ENCODE peak calls at places on chromosomes 6 and 20, in six cellular contexts. One of them, this sample, is unnamed. For H3K9me3, the result is how much of the 10 kb centered on the place peaks cover.

GRCh38 chr20:2151805-2152727 is 50.4 kb downstream of the STK35 start:
- DNase-seq in mammary epithelial cell: peak
- DNase-seq in neural progenitor cell: no peak
- DNase-seq in fibroblast of lung: peak
- DNase-seq in H9: no peak
- DNase-seq in stomach: peak
- DNase-seq in this sample: no peak

GRCh38 chr6:41422156-41422555 is 86.7 kb downstream of the NCR2 start:
- DNase-seq in H9: no peak
- DNase-seq in neural progenitor cell: no peak
- DNase-seq in stomach: no peak
- DNase-seq in fibroblast of lung: no peak
- DNase-seq in mammary epithelial cell: no peak
- DNase-seq in this sample: no peak

GRCh38 chr6:156587751-156588301 is 189.4 kb upstream of the ARID1B start:
- DNase-seq in mammary epithelial cell: peak
- DNase-seq in H9: no peak
- DNase-seq in neural progenitor cell: no peak
- DNase-seq in stomach: no peak
- DNase-seq in fibroblast of lung: no peak
- DNase-seq in this sample: no peak

GRCh38 chr6:160321729-160322505 is 26.3 kb upstream of the SLC22A3 start:
- DNase-seq in mammary epithelial cell: no peak
- DNase-seq in neural progenitor cell: no peak
- DNase-seq in H9: no peak
- DNase-seq in stomach: no peak
- DNase-seq in fibroblast of lung: no peak
- DNase-seq in this sample: no peak

GRCh38 chr6:85764844-85765243 is 122.2 kb upstream of the SYNCRIP start:
- DNase-seq in fibroblast of lung: peak
- DNase-seq in stomach: no peak
- DNase-seq in mammary epithelial cell: no peak
- DNase-seq in neural progenitor cell: no peak
- DNase-seq in H9: no peak
- DNase-seq in this sample: no peak

GRCh38 chr6:55776131-55776530 is 99.3 kb downstream of the BMP5 start:
- DNase-seq in stomach: no peak
- DNase-seq in mammary epithelial cell: no peak
- DNase-seq in fibroblast of lung: peak
- DNase-seq in neural progenitor cell: no peak
- DNase-seq in H9: no peak
- DNase-seq in this sample: no peak

GRCh38 chr20:22684763-22685443 is 100.5 kb upstream of the FOXA2 start:
- DNase-seq in neural progenitor cell: no peak
- DNase-seq in mammary epithelial cell: no peak
- DNase-seq in stomach: no peak
- DNase-seq in fibroblast of lung: no peak
- DNase-seq in H9: no peak
- DNase-seq in this sample: no peak

GRCh38 chr6:31597006-31597405 is 4.2 kb upstream of the NCR3 start:
- DNase-seq in mammary epithelial cell: no peak
- DNase-seq in fibroblast of lung: peak
- DNase-seq in neural progenitor cell: peak
- DNase-seq in H9: no peak
- DNase-seq in stomach: no peak
- DNase-seq in this sample: no peak

GRCh38 chr6:5674723-5675122 is 332.0 kb downstream of the NRN1 start:
- DNase-seq in mammary epithelial cell: no peak
- DNase-seq in H9: no peak
- DNase-seq in neural progenitor cell: no peak
- DNase-seq in stomach: no peak
- DNase-seq in fibroblast of lung: no peak
- DNase-seq in this sample: no peak

GRCh38 chr20:831956-832355 is 1.6 kb upstream of the FAM110A start:
- DNase-seq in fibroblast of lung: no peak
- DNase-seq in stomach: no peak
- DNase-seq in H9: no peak
- DNase-seq in mammary epithelial cell: no peak
- DNase-seq in neural progenitor cell: no peak
- DNase-seq in this sample: no peak

GRCh38 chr6:170038717-170039116 is 252.2 kb downstream of the DLL1 start:
- DNase-seq in stomach: no peak
- DNase-seq in H9: no peak
- DNase-seq in mammary epithelial cell: no peak
- DNase-seq in neural progenitor cell: no peak
- DNase-seq in fibroblast of lung: no peak
- DNase-seq in this sample: no peak

GRCh38 chr6:170036916-170037315 is 254.0 kb downstream of the DLL1 start:
- DNase-seq in fibroblast of lung: no peak
- DNase-seq in mammary epithelial cell: no peak
- DNase-seq in neural progenitor cell: no peak
- DNase-seq in H9: no peak
- DNase-seq in stomach: peak
- DNase-seq in this sample: no peak

GRCh38 chr6:170039156-170040114 is 251.4 kb downstream of the DLL1 start:
- DNase-seq in H9: no peak
- DNase-seq in mammary epithelial cell: no peak
- DNase-seq in stomach: no peak
- DNase-seq in fibroblast of lung: no peak
- DNase-seq in neural progenitor cell: no peak
- DNase-seq in this sample: no peak

GRCh38 chr6:170037541-170038250 is 253.2 kb downstream of the DLL1 start:
- DNase-seq in fibroblast of lung: no peak
- DNase-seq in neural progenitor cell: no peak
- DNase-seq in H9: no peak
- DNase-seq in mammary epithelial cell: peak
- DNase-seq in stomach: peak
- DNase-seq in this sample: no peak

GRCh38 chr6:170038251-170038650 is 252.6 kb downstream of the DLL1 start:
- DNase-seq in stomach: peak
- DNase-seq in neural progenitor cell: no peak
- DNase-seq in H9: peak
- DNase-seq in mammary epithelial cell: no peak
- DNase-seq in fibroblast of lung: no peak
- DNase-seq in this sample: no peak
- H3K9me3 ChIP-seq in stomach: under half
- H3K9me3 ChIP-seq in neural progenitor cell: under half
- H3K9me3 ChIP-seq in H9: under half
- H3K9me3 ChIP-seq in mammary epithelial cell: under half
- H3K9me3 ChIP-seq in fibroblast of lung: under half
- H3K9me3 ChIP-seq in this sample: under half

GRCh38 chr20:41598719-41599118 is 19.5 kb downstream of the CHD6 start:
- DNase-seq in H9: no peak
- DNase-seq in neural progenitor cell: no peak
- DNase-seq in fibroblast of lung: no peak
- DNase-seq in mammary epithelial cell: no peak
- DNase-seq in stomach: no peak
- DNase-seq in this sample: no peak
- H3K9me3 ChIP-seq in H9: under half
- H3K9me3 ChIP-seq in neural progenitor cell: under half
- H3K9me3 ChIP-seq in fibroblast of lung: under half
- H3K9me3 ChIP-seq in mammary epithelial cell: under half
- H3K9me3 ChIP-seq in stomach: under half
- H3K9me3 ChIP-seq in this sample: under half

GRCh38 chr6:137104926-137105325 is 60.2 kb upstream of the IL20RA start:
- DNase-seq in neural progenitor cell: no peak
- DNase-seq in fibroblast of lung: no peak
- DNase-seq in mammary epithelial cell: no peak
- DNase-seq in stomach: no peak
- DNase-seq in H9: no peak
- DNase-seq in this sample: no peak

GRCh38 chr6:137102851-137103492 is 58.2 kb upstream of the IL20RA start:
- DNase-seq in mammary epithelial cell: no peak
- DNase-seq in fibroblast of lung: no peak
- DNase-seq in stomach: no peak
- DNase-seq in neural progenitor cell: no peak
- DNase-seq in H9: no peak
- DNase-seq in this sample: no peak

GRCh38 chr6:137105375-137105774 is 60.6 kb upstream of the IL20RA start:
- DNase-seq in H9: no peak
- DNase-seq in mammary epithelial cell: peak
- DNase-seq in fibroblast of lung: no peak
- DNase-seq in stomach: no peak
- DNase-seq in neural progenitor cell: no peak
- DNase-seq in this sample: no peak

GRCh38 chr6:137107767-137108105 is 63.0 kb upstream of the IL20RA start:
- DNase-seq in fibroblast of lung: no peak
- DNase-seq in mammary epithelial cell: no peak
- DNase-seq in H9: no peak
- DNase-seq in stomach: no peak
- DNase-seq in neural progenitor cell: no peak
- DNase-seq in this sample: no peak

GRCh38 chr6:137106183-137106582 is 61.4 kb upstream of the IL20RA start:
- DNase-seq in stomach: no peak
- DNase-seq in mammary epithelial cell: no peak
- DNase-seq in H9: no peak
- DNase-seq in neural progenitor cell: no peak
- DNase-seq in fibroblast of lung: no peak
- DNase-seq in this sample: no peak
- H3K9me3 ChIP-seq in stomach: under half
- H3K9me3 ChIP-seq in mammary epithelial cell: under half
- H3K9me3 ChIP-seq in H9: under half
- H3K9me3 ChIP-seq in neural progenitor cell: under half
- H3K9me3 ChIP-seq in fibroblast of lung: under half
- H3K9me3 ChIP-seq in this sample: under half

GRCh38 chr20:49280463-49281058 is 2.7 kb upstream of the ZNFX1 start:
- DNase-seq in mammary epithelial cell: no peak
- DNase-seq in neural progenitor cell: no peak
- DNase-seq in fibroblast of lung: no peak
- DNase-seq in stomach: no peak
- DNase-seq in H9: no peak
- DNase-seq in this sample: no peak
- H3K9me3 ChIP-seq in mammary epithelial cell: under half
- H3K9me3 ChIP-seq in neural progenitor cell: under half
- H3K9me3 ChIP-seq in fibroblast of lung: under half
- H3K9me3 ChIP-seq in stomach: under half
- H3K9me3 ChIP-seq in H9: under half
- H3K9me3 ChIP-seq in this sample: half or more

DNA sequence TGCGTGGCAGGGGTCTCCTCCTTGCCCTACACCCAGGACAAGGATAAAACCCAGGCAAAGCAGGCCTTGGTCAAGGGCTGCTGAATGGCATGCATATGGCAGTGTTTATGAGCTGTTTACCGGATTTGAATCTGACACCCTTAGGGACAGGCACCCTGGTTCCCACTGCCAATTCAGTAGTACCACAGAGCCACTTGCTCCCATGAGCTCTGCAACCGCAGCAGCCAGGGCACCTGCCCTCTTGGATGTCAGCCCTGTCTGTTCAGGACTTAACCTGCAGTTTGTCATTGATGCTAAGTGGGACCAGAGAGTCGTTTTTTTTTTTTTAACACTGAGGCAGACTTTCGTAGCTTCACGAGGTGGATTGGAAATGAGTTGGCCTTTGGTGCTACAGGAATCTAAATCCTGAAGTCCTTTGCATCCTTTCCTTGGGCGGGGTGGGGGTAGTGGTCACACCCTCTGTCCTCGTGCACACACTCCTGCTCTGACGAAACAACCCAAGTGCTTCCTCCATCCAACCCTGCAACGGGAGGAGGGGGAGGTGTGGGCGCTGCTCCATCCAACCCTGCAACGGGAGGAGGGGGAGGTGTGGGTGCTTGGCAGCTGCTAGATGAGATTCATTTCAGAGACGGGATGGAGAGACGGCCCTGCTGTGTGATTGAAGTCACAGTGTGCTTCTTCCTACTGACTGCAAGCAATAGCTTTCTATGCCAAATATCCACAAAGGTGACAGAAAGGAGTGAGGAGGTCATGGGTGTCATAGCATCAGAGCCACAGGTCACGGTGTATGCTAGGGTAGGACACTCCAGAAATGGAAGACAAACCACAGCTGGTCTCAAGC is 166.5 kb downstream of the SMOC2 start:
- DNase-seq in mammary epithelial cell: no peak
- DNase-seq in fibroblast of lung: no peak
- DNase-seq in H9: peak
- DNase-seq in stomach: no peak
- DNase-seq in neural progenitor cell: peak
- DNase-seq in this sample: no peak
- H3K9me3 ChIP-seq in mammary epithelial cell: under half
- H3K9me3 ChIP-seq in fibroblast of lung: under half
- H3K9me3 ChIP-seq in H9: under half
- H3K9me3 ChIP-seq in stomach: under half
- H3K9me3 ChIP-seq in neural progenitor cell: under half
- H3K9me3 ChIP-seq in this sample: under half